ENCODE peak calls at places on chromosomes 3 and 15, in five cellular contexts. One of them, this sample, is unnamed.
A peak's percentile ranks its signal among the peaks of the same experiment; 100 is the strongest.

GRCh38 chr3:15847239-15847638 is 49.5 kb upstream of the ANKRD28 start:
- DNase-seq in choroid plexus epithelial cell: no peak
- DNase-seq in brain microvascular endothelial cell: no peak
- DNase-seq in cardiac muscle cell: no peak
- DNase-seq in dorsolateral prefrontal cortex: no peak
- DNase-seq in this sample: no peak

GRCh38 chr15:25391971-25392733 is 46.7 kb downstream of the UBE3A start:
- DNase-seq in choroid plexus epithelial cell: peak; percentile 69
- DNase-seq in brain microvascular endothelial cell: peak; percentile 49
- DNase-seq in cardiac muscle cell: peak; percentile 44
- DNase-seq in dorsolateral prefrontal cortex: no peak
- DNase-seq in this sample: no peak

GRCh38 chr3:43316783-43317460 is 30.6 kb downstream of the SNRK start:
- DNase-seq in choroid plexus epithelial cell: peak; percentile 39
- DNase-seq in brain microvascular endothelial cell: no peak
- DNase-seq in cardiac muscle cell: no peak
- DNase-seq in dorsolateral prefrontal cortex: no peak
- DNase-seq in this sample: no peak

GRCh38 chr3:13079051-13079450 is 5.8 kb upstream of the IQSEC1 start:
- DNase-seq in choroid plexus epithelial cell: no peak
- DNase-seq in brain microvascular endothelial cell: no peak
- DNase-seq in cardiac muscle cell: no peak
- DNase-seq in dorsolateral prefrontal cortex: no peak
- DNase-seq in this sample: no peak

GRCh38 chr3:173725507-173725906 is 328.0 kb downstream of the NLGN1 start:
- DNase-seq in choroid plexus epithelial cell: no peak
- DNase-seq in brain microvascular endothelial cell: no peak
- DNase-seq in cardiac muscle cell: no peak
- DNase-seq in dorsolateral prefrontal cortex: no peak
- DNase-seq in this sample: no peak

GRCh38 chr15:100147828-100148227 is 193.9 kb downstream of the ADAMTS17 start:
- DNase-seq in choroid plexus epithelial cell: peak; percentile 10
- DNase-seq in brain microvascular endothelial cell: no peak
- DNase-seq in cardiac muscle cell: peak; percentile 63
- DNase-seq in dorsolateral prefrontal cortex: no peak
- DNase-seq in this sample: no peak

GRCh38 chr3:4036046-4036445 is 236.8 kb downstream of the LRRN1 start:
- DNase-seq in choroid plexus epithelial cell: no peak
- DNase-seq in brain microvascular endothelial cell: no peak
- DNase-seq in cardiac muscle cell: no peak
- DNase-seq in dorsolateral prefrontal cortex: no peak
- DNase-seq in this sample: no peak

GRCh38 chr3:181316481-181316880 is 326.9 kb upstream of the DNAJC19 start:
- DNase-seq in choroid plexus epithelial cell: peak; percentile 46
- DNase-seq in brain microvascular endothelial cell: peak; percentile 41
- DNase-seq in cardiac muscle cell: peak; percentile 9
- DNase-seq in dorsolateral prefrontal cortex: no peak
- DNase-seq in this sample: no peak

GRCh38 chr3:76812649-76813048 is 227.2 kb upstream of the ROBO2 start:
- DNase-seq in choroid plexus epithelial cell: no peak
- DNase-seq in brain microvascular endothelial cell: no peak
- DNase-seq in cardiac muscle cell: no peak
- DNase-seq in dorsolateral prefrontal cortex: no peak
- DNase-seq in this sample: no peak

GRCh38 chr3:71580636-71581215 is 2.8 kb downstream of the FOXP1 start:
- DNase-seq in choroid plexus epithelial cell: no peak
- DNase-seq in brain microvascular endothelial cell: no peak
- DNase-seq in cardiac muscle cell: no peak
- DNase-seq in dorsolateral prefrontal cortex: no peak
- DNase-seq in this sample: no peak

GRCh38 chr15:38344351-38344750 is 91.7 kb downstream of the SPRED1 start:
- DNase-seq in choroid plexus epithelial cell: peak; percentile 35
- DNase-seq in brain microvascular endothelial cell: no peak
- DNase-seq in cardiac muscle cell: no peak
- DNase-seq in dorsolateral prefrontal cortex: no peak
- DNase-seq in this sample: no peak

GRCh38 chr15:74792227-74793016 is 10.5 kb downstream of the CSK start:
- DNase-seq in choroid plexus epithelial cell: no peak
- DNase-seq in brain microvascular endothelial cell: no peak
- DNase-seq in cardiac muscle cell: no peak
- DNase-seq in dorsolateral prefrontal cortex: peak; percentile 43
- DNase-seq in this sample: no peak

GRCh38 chr3:70726096-70726745 is 413.8 kb upstream of the MDFIC2 start:
- DNase-seq in choroid plexus epithelial cell: no peak
- DNase-seq in brain microvascular endothelial cell: peak; percentile 20
- DNase-seq in cardiac muscle cell: no peak
- DNase-seq in dorsolateral prefrontal cortex: no peak
- DNase-seq in this sample: no peak

GRCh38 chr3:13110678-13111116 is 37.5 kb upstream of the IQSEC1 start:
- DNase-seq in choroid plexus epithelial cell: no peak
- DNase-seq in brain microvascular endothelial cell: no peak
- DNase-seq in cardiac muscle cell: no peak
- DNase-seq in dorsolateral prefrontal cortex: peak; percentile 17
- DNase-seq in this sample: no peak

GRCh38 chr15:66921319-66921718 is 144.1 kb upstream of the SMAD3 start:
- DNase-seq in choroid plexus epithelial cell: no peak
- DNase-seq in brain microvascular endothelial cell: no peak
- DNase-seq in cardiac muscle cell: no peak
- DNase-seq in dorsolateral prefrontal cortex: no peak
- DNase-seq in this sample: no peak

GRCh38 chr3:107431048-107431297 is 53.7 kb downstream of the CCDC54 start:
- DNase-seq in choroid plexus epithelial cell: no peak
- DNase-seq in brain microvascular endothelial cell: no peak
- DNase-seq in cardiac muscle cell: no peak
- DNase-seq in dorsolateral prefrontal cortex: peak; percentile 63
- DNase-seq in this sample: no peak

GRCh38 chr3:24100694-24101402 is 155.8 kb downstream of the NR1D2 start:
- DNase-seq in choroid plexus epithelial cell: peak; percentile 52
- DNase-seq in brain microvascular endothelial cell: no peak
- DNase-seq in cardiac muscle cell: peak; percentile 60
- DNase-seq in dorsolateral prefrontal cortex: no peak
- DNase-seq in this sample: no peak

GRCh38 chr15:25372298-25372697 is 66.5 kb downstream of the UBE3A start:
- DNase-seq in choroid plexus epithelial cell: peak; percentile 66
- DNase-seq in brain microvascular endothelial cell: peak; percentile 29
- DNase-seq in cardiac muscle cell: peak; percentile 62
- DNase-seq in dorsolateral prefrontal cortex: no peak
- DNase-seq in this sample: no peak

GRCh38 chr3:66485291-66485968 is 15.4 kb downstream of the LRIG1 start:
- DNase-seq in choroid plexus epithelial cell: peak; percentile 90
- DNase-seq in brain microvascular endothelial cell: peak; percentile 87
- DNase-seq in cardiac muscle cell: peak; percentile 36
- DNase-seq in dorsolateral prefrontal cortex: peak; percentile 54
- DNase-seq in this sample: no peak

GRCh38 chr3:4343258-4343657 is 40.1 kb downstream of the SETMAR start:
- DNase-seq in choroid plexus epithelial cell: peak; percentile 31
- DNase-seq in brain microvascular endothelial cell: no peak
- DNase-seq in cardiac muscle cell: no peak
- DNase-seq in dorsolateral prefrontal cortex: no peak
- DNase-seq in this sample: no peak

GRCh38 chr3:105367406-105368213 is 901 bp downstream of the ALCAM start:
- DNase-seq in choroid plexus epithelial cell: peak; percentile 75
- DNase-seq in brain microvascular endothelial cell: peak; percentile 70
- DNase-seq in cardiac muscle cell: peak; percentile 73
- DNase-seq in dorsolateral prefrontal cortex: peak; percentile 83
- DNase-seq in this sample: no peak

GRCh38 chr3:197306374-197307086 is 8.1 kb upstream of the DLG1 start:
- DNase-seq in choroid plexus epithelial cell: peak; percentile 94
- DNase-seq in brain microvascular endothelial cell: no peak
- DNase-seq in cardiac muscle cell: peak; percentile 85
- DNase-seq in dorsolateral prefrontal cortex: no peak
- DNase-seq in this sample: no peak

GRCh38 chr15:74808840-74809229 is 3.8 kb upstream of the LMAN1L start:
- DNase-seq in choroid plexus epithelial cell: no peak
- DNase-seq in brain microvascular endothelial cell: no peak
- DNase-seq in cardiac muscle cell: no peak
- DNase-seq in dorsolateral prefrontal cortex: no peak
- DNase-seq in this sample: no peak

GRCh38 chr3:128784228-128784627 is 58.2 kb downstream of the RAB7A start:
- DNase-seq in choroid plexus epithelial cell: peak; percentile 47
- DNase-seq in brain microvascular endothelial cell: no peak
- DNase-seq in cardiac muscle cell: peak; percentile 26
- DNase-seq in dorsolateral prefrontal cortex: peak; percentile 69
- DNase-seq in this sample: no peak

GRCh38 chr3:154952538-154952937 is 127.6 kb upstream of the MME start:
- DNase-seq in choroid plexus epithelial cell: no peak
- DNase-seq in brain microvascular endothelial cell: no peak
- DNase-seq in cardiac muscle cell: no peak
- DNase-seq in dorsolateral prefrontal cortex: no peak
- DNase-seq in this sample: no peak

DNA sequence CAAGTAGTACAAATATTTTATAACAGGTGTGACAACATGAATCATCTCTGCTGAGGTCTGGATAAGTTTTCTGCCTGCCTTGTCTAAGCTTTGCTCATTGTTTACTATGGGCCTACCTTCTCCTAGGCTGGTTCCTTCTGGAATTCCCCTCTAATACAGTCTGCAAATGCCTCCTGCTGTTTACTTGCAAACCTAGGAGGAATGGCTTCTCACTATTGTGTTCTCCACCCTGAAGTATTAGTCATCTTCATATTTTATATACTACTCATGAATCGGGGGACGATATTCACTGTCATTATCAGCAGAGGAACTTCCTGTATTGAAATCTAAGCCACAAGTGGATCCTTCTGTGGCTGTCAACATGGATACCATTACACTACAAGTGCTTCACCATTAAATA is 154.8 kb downstream of the PLCL2 start:
- DNase-seq in choroid plexus epithelial cell: peak; percentile 94
- DNase-seq in brain microvascular endothelial cell: peak; percentile 91
- DNase-seq in cardiac muscle cell: peak; percentile 90
- DNase-seq in dorsolateral prefrontal cortex: no peak
- DNase-seq in this sample: no peak
- TF ChIP-seq CTCF in choroid plexus epithelial cell: peak; percentile 12
- TF ChIP-seq CTCF in brain microvascular endothelial cell: no peak
- TF ChIP-seq CTCF in cardiac muscle cell: no peak
- TF ChIP-seq CTCF in dorsolateral prefrontal cortex: no peak
- TF ChIP-seq CTCF in this sample: no peak

DNA sequence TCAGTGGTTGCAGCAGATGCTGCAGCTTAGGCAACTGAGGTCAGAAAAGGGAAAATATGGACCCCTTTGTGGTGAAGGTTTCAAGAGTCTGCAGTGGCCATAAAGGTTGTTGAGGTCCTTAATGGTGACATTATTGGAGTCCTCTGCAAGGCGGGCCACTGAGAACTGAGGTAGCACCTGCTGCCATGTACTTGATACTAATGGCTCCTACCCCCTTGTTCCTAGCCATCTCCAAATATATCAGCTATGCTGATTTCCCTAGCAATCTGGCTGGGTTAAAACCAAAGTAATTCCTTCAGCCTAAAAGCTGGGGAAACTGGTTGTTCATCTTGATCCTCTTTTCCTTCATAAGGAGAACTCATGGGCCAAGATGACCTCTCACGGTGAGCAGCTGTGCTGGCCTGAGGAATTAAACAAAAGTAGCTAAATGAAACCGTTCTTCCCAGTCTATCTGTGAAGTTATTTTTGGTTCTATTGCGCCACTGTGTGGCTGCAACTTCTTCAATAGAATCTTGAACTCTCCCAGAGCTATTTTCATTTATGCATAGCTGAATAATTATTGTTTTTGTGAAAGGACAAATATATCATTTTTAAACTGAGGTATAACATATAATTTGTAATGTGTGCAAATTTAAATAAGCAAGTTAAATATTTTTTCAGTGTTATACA is 76.1 kb upstream of the PLSCR4 start:
- DNase-seq in choroid plexus epithelial cell: peak; percentile 89
- DNase-seq in brain microvascular endothelial cell: peak; percentile 60
- DNase-seq in cardiac muscle cell: peak; percentile 88
- DNase-seq in dorsolateral prefrontal cortex: no peak
- DNase-seq in this sample: no peak
- TF ChIP-seq CTCF in choroid plexus epithelial cell: peak; percentile 70
- TF ChIP-seq CTCF in brain microvascular endothelial cell: peak; percentile 64
- TF ChIP-seq CTCF in cardiac muscle cell: peak; percentile 59
- TF ChIP-seq CTCF in dorsolateral prefrontal cortex: peak; percentile 54
- TF ChIP-seq CTCF in this sample: no peak

DNA sequence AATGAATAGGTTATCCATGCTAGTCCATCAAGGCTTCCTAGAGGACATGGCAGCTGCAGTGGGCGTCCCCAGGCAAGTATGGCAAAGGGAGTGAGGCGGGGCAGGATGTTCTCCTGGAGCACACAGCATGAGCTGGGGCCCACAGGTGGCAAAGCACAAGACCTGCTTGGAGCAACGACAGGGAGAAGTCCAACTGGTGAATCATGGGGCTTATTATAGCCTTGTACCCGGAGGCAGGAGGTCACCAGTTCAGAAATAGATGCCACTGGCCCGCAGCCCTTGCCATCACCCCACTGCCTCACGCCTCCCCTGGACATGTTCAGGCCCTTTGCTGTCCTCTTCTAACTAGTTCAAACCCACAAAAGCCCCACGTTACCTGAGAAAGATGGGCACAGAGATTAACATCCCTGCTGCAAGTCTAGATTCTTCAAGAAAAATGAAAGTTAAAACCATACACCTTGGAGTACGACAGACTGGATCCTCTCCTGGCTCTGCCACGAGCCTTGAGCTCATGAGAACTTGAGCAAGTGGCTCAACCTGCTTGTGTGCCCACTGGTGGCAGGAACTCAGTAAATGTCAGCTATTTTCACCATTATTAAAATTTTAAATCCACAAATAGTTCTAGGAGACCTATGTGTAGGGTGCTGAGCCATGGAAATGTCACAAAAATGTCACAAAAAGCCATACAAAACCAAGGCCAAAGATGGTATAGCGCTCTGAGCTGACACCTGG is 1.8 kb upstream of the SRGAP3 start:
- DNase-seq in choroid plexus epithelial cell: peak; percentile 3
- DNase-seq in brain microvascular endothelial cell: no peak
- DNase-seq in cardiac muscle cell: no peak
- DNase-seq in dorsolateral prefrontal cortex: no peak
- DNase-seq in this sample: no peak
- TF ChIP-seq CTCF in choroid plexus epithelial cell: no peak
- TF ChIP-seq CTCF in brain microvascular endothelial cell: peak; percentile 34
- TF ChIP-seq CTCF in cardiac muscle cell: no peak
- TF ChIP-seq CTCF in dorsolateral prefrontal cortex: no peak
- TF ChIP-seq CTCF in this sample: no peak

GRCh38 chr3:59486468-59486964 is 436.7 kb upstream of the CFAP20DC start:
- DNase-seq in choroid plexus epithelial cell: no peak
- DNase-seq in brain microvascular endothelial cell: no peak
- DNase-seq in cardiac muscle cell: no peak
- DNase-seq in dorsolateral prefrontal cortex: no peak
- DNase-seq in this sample: no peak
- TF ChIP-seq CTCF in choroid plexus epithelial cell: no peak
- TF ChIP-seq CTCF in brain microvascular endothelial cell: no peak
- TF ChIP-seq CTCF in cardiac muscle cell: no peak
- TF ChIP-seq CTCF in dorsolateral prefrontal cortex: no peak
- TF ChIP-seq CTCF in this sample: no peak

DNA sequence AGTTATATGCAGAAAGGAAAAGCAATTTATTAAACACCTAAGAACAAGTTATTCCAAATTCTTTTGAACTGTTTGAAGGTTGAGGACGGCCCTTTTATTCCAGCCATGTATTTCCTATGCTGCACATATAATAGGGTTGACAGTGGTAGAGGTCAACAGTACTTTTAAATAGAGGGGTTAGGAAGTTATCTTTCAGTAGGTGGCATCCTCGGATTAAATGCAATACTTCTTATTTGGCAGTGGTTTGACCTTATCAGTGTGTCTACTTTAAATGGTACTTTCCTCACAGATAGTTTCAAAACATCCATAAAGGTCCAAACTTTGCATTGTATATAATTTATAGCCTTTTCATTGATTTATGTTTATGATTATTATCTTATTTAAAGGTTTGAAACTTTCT is 558.7 kb downstream of the TUSC7 start:
- DNase-seq in choroid plexus epithelial cell: no peak
- DNase-seq in brain microvascular endothelial cell: no peak
- DNase-seq in cardiac muscle cell: no peak
- DNase-seq in dorsolateral prefrontal cortex: no peak
- DNase-seq in this sample: no peak
- TF ChIP-seq CTCF in choroid plexus epithelial cell: no peak
- TF ChIP-seq CTCF in brain microvascular endothelial cell: no peak
- TF ChIP-seq CTCF in cardiac muscle cell: no peak
- TF ChIP-seq CTCF in dorsolateral prefrontal cortex: no peak
- TF ChIP-seq CTCF in this sample: no peak

GRCh38 chr3:123119388-123119787 is 52.6 kb downstream of the PDIA5 start:
- DNase-seq in choroid plexus epithelial cell: no peak
- DNase-seq in brain microvascular endothelial cell: no peak
- DNase-seq in cardiac muscle cell: no peak
- DNase-seq in dorsolateral prefrontal cortex: no peak
- DNase-seq in this sample: no peak
- TF ChIP-seq CTCF in choroid plexus epithelial cell: no peak
- TF ChIP-seq CTCF in brain microvascular endothelial cell: peak; percentile 3
- TF ChIP-seq CTCF in cardiac muscle cell: no peak
- TF ChIP-seq CTCF in dorsolateral prefrontal cortex: no peak
- TF ChIP-seq CTCF in this sample: no peak

This sample was measured in mesothelial cell of epicardium.